ENCODE peak calls at places on chromosomes 11 and 22, in five cellular contexts. One of them, this sample, is unnamed.

GRCh38 chr22:31126128-31126868 is 3.5 kb downstream of the INPP5J start:
- DNase-seq in effector memory CD4-positive, alpha-beta T cell: no peak
- DNase-seq in iPS DF 19.7: no peak
- DNase-seq in T-helper 2 cell: no peak
- DNase-seq in right lobe of liver: no peak
- DNase-seq in this sample: no peak

GRCh38 chr11:70358797-70359196 is 39.5 kb upstream of the CTTN start:
- DNase-seq in right lobe of liver: no peak
- DNase-seq in effector memory CD4-positive, alpha-beta T cell: no peak
- DNase-seq in iPS DF 19.7: no peak
- DNase-seq in T-helper 2 cell: no peak
- DNase-seq in this sample: no peak

GRCh38 chr22:22935056-22935545 is 47.5 kb downstream of the IGLL5 start:
- DNase-seq in iPS DF 19.7: no peak
- DNase-seq in T-helper 2 cell: no peak
- DNase-seq in effector memory CD4-positive, alpha-beta T cell: no peak
- DNase-seq in right lobe of liver: no peak
- DNase-seq in this sample: no peak

GRCh38 chr22:27380826-27381225 is 420.7 kb downstream of the MN1 start:
- DNase-seq in effector memory CD4-positive, alpha-beta T cell: no peak
- DNase-seq in T-helper 2 cell: no peak
- DNase-seq in iPS DF 19.7: no peak
- DNase-seq in right lobe of liver: no peak
- DNase-seq in this sample: no peak

GRCh38 chr22:20567371-20567847 is 60.0 kb downstream of the MED15 start:
- DNase-seq in right lobe of liver: no peak
- DNase-seq in T-helper 2 cell: no peak
- DNase-seq in effector memory CD4-positive, alpha-beta T cell: no peak
- DNase-seq in iPS DF 19.7: no peak
- DNase-seq in this sample: peak; percentile 42

GRCh38 chr11:134741453-134742227 is 329.6 kb upstream of the B3GAT1 start:
- DNase-seq in T-helper 2 cell: no peak
- DNase-seq in right lobe of liver: no peak
- DNase-seq in effector memory CD4-positive, alpha-beta T cell: no peak
- DNase-seq in iPS DF 19.7: no peak
- DNase-seq in this sample: peak; percentile 42

GRCh38 chr11:36478700-36479329 is 31.3 kb downstream of the TRAF6 start:
- DNase-seq in effector memory CD4-positive, alpha-beta T cell: no peak
- DNase-seq in T-helper 2 cell: no peak
- DNase-seq in right lobe of liver: no peak
- DNase-seq in iPS DF 19.7: no peak
- DNase-seq in this sample: no peak

GRCh38 chr11:128579790-128580504 is 7.4 kb downstream of the ETS1 start:
- DNase-seq in right lobe of liver: no peak
- DNase-seq in iPS DF 19.7: no peak
- DNase-seq in effector memory CD4-positive, alpha-beta T cell: no peak
- DNase-seq in T-helper 2 cell: no peak
- DNase-seq in this sample: no peak

GRCh38 chr22:47056776-47057470 is 294.5 kb downstream of the TBC1D22A start:
- DNase-seq in effector memory CD4-positive, alpha-beta T cell: no peak
- DNase-seq in right lobe of liver: no peak
- DNase-seq in T-helper 2 cell: no peak
- DNase-seq in iPS DF 19.7: no peak
- DNase-seq in this sample: no peak

GRCh38 chr11:133718238-133718637 is 127.1 kb downstream of the SPATA19 start:
- DNase-seq in right lobe of liver: no peak
- DNase-seq in iPS DF 19.7: no peak
- DNase-seq in T-helper 2 cell: no peak
- DNase-seq in effector memory CD4-positive, alpha-beta T cell: no peak
- DNase-seq in this sample: no peak

GRCh38 chr11:82899191-82899820 is 924 bp downstream of the PRCP start:
- DNase-seq in right lobe of liver: no peak
- DNase-seq in iPS DF 19.7: no peak
- DNase-seq in effector memory CD4-positive, alpha-beta T cell: no peak
- DNase-seq in T-helper 2 cell: no peak
- DNase-seq in this sample: peak; percentile 20

GRCh38 chr11:134751161-134751560 is 339.1 kb upstream of the B3GAT1 start:
- DNase-seq in T-helper 2 cell: no peak
- DNase-seq in iPS DF 19.7: no peak
- DNase-seq in right lobe of liver: no peak
- DNase-seq in effector memory CD4-positive, alpha-beta T cell: no peak
- DNase-seq in this sample: no peak

GRCh38 chr11:48024635-48025071 is 44.3 kb downstream of the PTPRJ start:
- DNase-seq in right lobe of liver: no peak
- DNase-seq in iPS DF 19.7: no peak
- DNase-seq in T-helper 2 cell: no peak
- DNase-seq in effector memory CD4-positive, alpha-beta T cell: no peak
- DNase-seq in this sample: no peak

GRCh38 chr22:35634981-35635540 is 13.2 kb upstream of the APOL6 start:
- DNase-seq in T-helper 2 cell: no peak
- DNase-seq in right lobe of liver: no peak
- DNase-seq in effector memory CD4-positive, alpha-beta T cell: no peak
- DNase-seq in iPS DF 19.7: no peak
- DNase-seq in this sample: no peak

GRCh38 chr22:43921361-43921760 is 2.2 kb upstream of the PNPLA3 start:
- DNase-seq in effector memory CD4-positive, alpha-beta T cell: no peak
- DNase-seq in iPS DF 19.7: no peak
- DNase-seq in T-helper 2 cell: no peak
- DNase-seq in right lobe of liver: no peak
- DNase-seq in this sample: no peak

GRCh38 chr11:121437686-121438078 is 14.4 kb upstream of the SORL1 start:
- DNase-seq in effector memory CD4-positive, alpha-beta T cell: no peak
- DNase-seq in iPS DF 19.7: no peak
- DNase-seq in T-helper 2 cell: no peak
- DNase-seq in right lobe of liver: no peak
- DNase-seq in this sample: no peak

GRCh38 chr11:118915941-118916841 is 9.5 kb downstream of the BCL9L start:
- DNase-seq in T-helper 2 cell: no peak
- DNase-seq in right lobe of liver: no peak
- DNase-seq in effector memory CD4-positive, alpha-beta T cell: no peak
- DNase-seq in iPS DF 19.7: no peak
- DNase-seq in this sample: no peak

GRCh38 chr22:50178871-50179869 is 6.5 kb upstream of the TRABD start:
- DNase-seq in T-helper 2 cell: no peak
- DNase-seq in effector memory CD4-positive, alpha-beta T cell: no peak
- DNase-seq in iPS DF 19.7: no peak
- DNase-seq in right lobe of liver: peak; percentile 46
- DNase-seq in this sample: no peak

GRCh38 chr11:60872124-60872951 is 5.0 kb downstream of the ZP1 start:
- DNase-seq in iPS DF 19.7: no peak
- DNase-seq in right lobe of liver: peak; percentile 67
- DNase-seq in T-helper 2 cell: no peak
- DNase-seq in effector memory CD4-positive, alpha-beta T cell: no peak
- DNase-seq in this sample: no peak

GRCh38 chr11:5596611-5597201 is at the start of gene TRIM6:
- DNase-seq in iPS DF 19.7: no peak
- DNase-seq in right lobe of liver: peak; percentile 54
- DNase-seq in T-helper 2 cell: no peak
- DNase-seq in effector memory CD4-positive, alpha-beta T cell: no peak
- DNase-seq in this sample: no peak

GRCh38 chr11:73748300-73748699 is 12.6 kb downstream of the RAB6A start:
- DNase-seq in T-helper 2 cell: no peak
- DNase-seq in iPS DF 19.7: no peak
- DNase-seq in right lobe of liver: no peak
- DNase-seq in effector memory CD4-positive, alpha-beta T cell: no peak
- DNase-seq in this sample: no peak

GRCh38 chr22:37229805-37230672 is 14.0 kb downstream of the RAC2 start:
- DNase-seq in right lobe of liver: no peak
- DNase-seq in T-helper 2 cell: peak; percentile 89
- DNase-seq in iPS DF 19.7: no peak
- DNase-seq in effector memory CD4-positive, alpha-beta T cell: peak; percentile 89
- DNase-seq in this sample: peak; percentile 80

GRCh38 chr22:40177738-40178416 is at the start of gene TNRC6B:
- DNase-seq in T-helper 2 cell: peak; percentile 62
- DNase-seq in effector memory CD4-positive, alpha-beta T cell: peak; percentile 63
- DNase-seq in right lobe of liver: peak; percentile 85
- DNase-seq in iPS DF 19.7: peak; percentile 97
- DNase-seq in this sample: peak; percentile 82